ENCODE peak calls at places on chromosomes 12 and 14, in ten cellular contexts. O is RWPE1; G is Calu3; C is HL-60; H is activated T-helper 1 cell treated with anti-CD3 and anti-CD28 coated beads, Interleukin-12 subunit alpha, Interleukin-12 subunit beta, Interleukin-2, Interleukin-4 antibody, amounts not matched to agents 30 ng/mL and 10 ng/mL and 1 ng/mL, durations not matched to agents 14 hours and 24 hours and 36 hours; E is naive thymus-derived CD8-positive, alpha-beta T cell; B is T-helper 9 cell; P is renal cortical epithelial cell; N is stimulated activated CD4-positive, alpha-beta T cell treated with anti-CD3 and anti-CD28 coated beads, TNF-alpha, amount 100 ng/mL, for 4 hours; A is MM.1S. K is an unnamed sample.

GRCh38 chr14:94307410-94307992 is 14.4 kb upstream of the SERPINA10 start:
- DNase-seq in G (no peak), E (no peak), H (no peak), B (no peak), C (peak), N (no peak), O (no peak), P (no peak), A (no peak), K (no peak)

GRCh38 chr14:102055181-102055901 is 31.5 kb downstream of the HSP90AA1 start:
- DNase-seq in C (no peak), E (no peak), P (peak), G (no peak), N (no peak), O (peak), A (no peak), H (no peak), B (no peak), K (no peak)

GRCh38 chr12:119683413-119683812 is 15.5 kb downstream of the PRKAB1 start:
- DNase-seq in O (no peak), E (no peak), A (no peak), B (no peak), G (no peak), P (no peak), C (no peak), N (no peak), H (no peak), K (no peak)

GRCh38 chr12:90102957-90103652 is 394.5 kb upstream of the ATP2B1 start:
- DNase-seq in G (peak), B (no peak), E (no peak), O (peak), N (no peak), C (peak), P (peak), A (peak), H (no peak), K (no peak)

GRCh38 chr12:66107451-66107915 is 23.1 kb downstream of the LLPH start:
- DNase-seq in B (peak), G (peak), O (peak), N (no peak), C (peak), A (peak), P (peak), H (peak), E (peak), K (peak)

GRCh38 chr12:121263206-121263605 is 33.3 kb downstream of the CAMKK2 start:
- DNase-seq in N (no peak), A (no peak), P (no peak), C (no peak), H (no peak), O (no peak), E (no peak), B (no peak), G (no peak), K (no peak)

GRCh38 chr12:107759410-107759809 is 1.5 kb downstream of the PRDM4 start:
- DNase-seq in N (no peak), H (no peak), P (peak), O (peak), B (no peak), G (peak), E (no peak), A (peak), C (peak), K (peak)

GRCh38 chr14:105294142-105294597 is 6.6 kb downstream of the BRF1 start:
- DNase-seq in B (peak), G (no peak), O (no peak), P (no peak), E (peak), N (no peak), C (peak), H (peak), A (no peak), K (no peak)

GRCh38 chr14:99497341-99497740 is 16.1 kb downstream of the CCNK start:
- DNase-seq in E (no peak), C (no peak), P (no peak), O (no peak), G (no peak), N (no peak), H (no peak), B (no peak), A (no peak), K (no peak)

GRCh38 chr14:32561520-32561919 is 232.4 kb downstream of the AKAP6 start:
- DNase-seq in P (peak), A (no peak), C (no peak), G (no peak), O (no peak), B (no peak), E (no peak), H (no peak), N (no peak), K (no peak)

GRCh38 chr14:36619131-36619530 is 36.7 kb upstream of the NKX2-8 start:
- DNase-seq in B (no peak), G (no peak), A (no peak), C (no peak), H (no peak), N (no peak), P (no peak), O (no peak), E (no peak), K (no peak)

GRCh38 chr12:124005736-124006581 is 32.9 kb downstream of the ZNF664 start:
- DNase-seq in N (no peak), G (no peak), P (no peak), C (peak), E (no peak), B (no peak), O (no peak), A (peak), H (no peak), K (no peak)

GRCh38 chr12:131066886-131067490 is 113.3 kb downstream of the ADGRD1 start:
- DNase-seq in P (no peak), N (no peak), G (no peak), C (no peak), H (no peak), E (no peak), B (no peak), O (no peak), A (no peak), K (no peak)

GRCh38 chr12:15856097-15856982 is 25.8 kb upstream of the STRAP start:
- DNase-seq in G (peak), A (peak), N (no peak), B (peak), C (peak), E (peak), P (peak), O (peak), H (peak), K (peak)

GRCh38 chr14:92986254-92987147 is 63.6 kb downstream of the CHGA start:
- DNase-seq in C (no peak), P (peak), B (no peak), N (no peak), E (no peak), G (peak), H (no peak), O (no peak), A (no peak), K (no peak)

GRCh38 chr14:21109377-21110260 is 8.8 kb downstream of the TMEM253 start:
- DNase-seq in A (no peak), O (no peak), N (no peak), C (no peak), E (no peak), B (no peak), H (no peak), P (peak), G (no peak), K (no peak)

GRCh38 chr12:6420364-6420763 is 24.4 kb upstream of the CD27 start:
- DNase-seq in O (no peak), G (no peak), H (no peak), E (no peak), C (no peak), N (no peak), A (no peak), P (no peak), B (no peak), K (no peak)

GRCh38 chr14:33730163-33730562 is 220.7 kb downstream of the EGLN3 start:
- DNase-seq in B (no peak), A (no peak), H (no peak), O (no peak), N (no peak), G (no peak), P (no peak), E (no peak), C (no peak), K (no peak)

K was measured in activated CD4-positive, CD25-positive, alpha-beta regulatory T cell treated with anti-CD3 and anti-CD28 coated beads, Interleukin-2, amount 50 U/mL, for 16 hours.